ENCODE peak calls at places on chromosomes 7 and 10, in seven cellular contexts. One of them, this sample, is unnamed.

GRCh38 chr7:115356139-115356746 is 434.3 kb downstream of the MDFIC start:
- DNase-seq in breast epithelium: no peak
- DNase-seq in AG04450: no peak
- DNase-seq in cardiac fibroblast: peak
- DNase-seq in A673: peak
- DNase-seq in choroid plexus epithelial cell: peak
- DNase-seq in H9: no peak
- DNase-seq in this sample: no peak

GRCh38 chr10:116720241-116721047 is 21.9 kb downstream of the HSPA12A start:
- DNase-seq in breast epithelium: no peak
- DNase-seq in cardiac fibroblast: no peak
- DNase-seq in A673: no peak
- DNase-seq in choroid plexus epithelial cell: no peak
- DNase-seq in AG04450: no peak
- DNase-seq in H9: no peak
- DNase-seq in this sample: no peak

GRCh38 chr7:148941598-148942280 is 57.6 kb upstream of the EZH2 start:
- DNase-seq in AG04450: peak
- DNase-seq in cardiac fibroblast: peak
- DNase-seq in A673: peak
- DNase-seq in choroid plexus epithelial cell: peak
- DNase-seq in breast epithelium: peak
- DNase-seq in H9: peak
- DNase-seq in this sample: no peak

GRCh38 chr10:51000164-51000563 is 74.1 kb upstream of the PRKG1 start:
- DNase-seq in breast epithelium: no peak
- DNase-seq in AG04450: peak
- DNase-seq in choroid plexus epithelial cell: peak
- DNase-seq in H9: no peak
- DNase-seq in cardiac fibroblast: peak
- DNase-seq in A673: peak
- DNase-seq in this sample: no peak

GRCh38 chr7:151780626-151781025 is 96.3 kb downstream of the PRKAG2 start:
- DNase-seq in choroid plexus epithelial cell: no peak
- DNase-seq in AG04450: no peak
- DNase-seq in breast epithelium: no peak
- DNase-seq in A673: no peak
- DNase-seq in H9: no peak
- DNase-seq in cardiac fibroblast: no peak
- DNase-seq in this sample: no peak

GRCh38 chr10:124586142-124586541 is 124.5 kb downstream of the LHPP start:
- DNase-seq in cardiac fibroblast: no peak
- DNase-seq in breast epithelium: no peak
- DNase-seq in A673: no peak
- DNase-seq in AG04450: no peak
- DNase-seq in choroid plexus epithelial cell: no peak
- DNase-seq in H9: no peak
- DNase-seq in this sample: no peak

GRCh38 chr7:120259382-120259781 is 13.6 kb upstream of the KCND2 start:
- DNase-seq in A673: no peak
- DNase-seq in H9: no peak
- DNase-seq in cardiac fibroblast: peak
- DNase-seq in breast epithelium: no peak
- DNase-seq in choroid plexus epithelial cell: peak
- DNase-seq in AG04450: no peak
- DNase-seq in this sample: no peak

GRCh38 chr10:33271969-33272583 is 62.4 kb downstream of the NRP1 start:
- DNase-seq in breast epithelium: no peak
- DNase-seq in choroid plexus epithelial cell: no peak
- DNase-seq in H9: no peak
- DNase-seq in cardiac fibroblast: no peak
- DNase-seq in A673: peak
- DNase-seq in AG04450: no peak
- DNase-seq in this sample: no peak

GRCh38 chr7:130970196-130970595 is 236.2 kb upstream of the KLF14 start:
- DNase-seq in H9: no peak
- DNase-seq in breast epithelium: no peak
- DNase-seq in choroid plexus epithelial cell: no peak
- DNase-seq in AG04450: no peak
- DNase-seq in A673: no peak
- DNase-seq in cardiac fibroblast: no peak
- DNase-seq in this sample: no peak

GRCh38 chr7:21960922-21961321 is 15.2 kb upstream of the CDCA7L start:
- DNase-seq in cardiac fibroblast: peak
- DNase-seq in breast epithelium: no peak
- DNase-seq in AG04450: no peak
- DNase-seq in H9: no peak
- DNase-seq in A673: no peak
- DNase-seq in choroid plexus epithelial cell: peak
- DNase-seq in this sample: no peak

GRCh38 chr7:29564455-29565185 is 985 bp downstream of the PRR15 start:
- DNase-seq in cardiac fibroblast: peak
- DNase-seq in A673: peak
- DNase-seq in breast epithelium: peak
- DNase-seq in H9: peak
- DNase-seq in choroid plexus epithelial cell: peak
- DNase-seq in AG04450: no peak
- DNase-seq in this sample: peak

GRCh38 chr10:71270301-71270777 is 48.7 kb upstream of the SLC29A3 start:
- DNase-seq in AG04450: no peak
- DNase-seq in choroid plexus epithelial cell: peak
- DNase-seq in breast epithelium: no peak
- DNase-seq in H9: peak
- DNase-seq in A673: peak
- DNase-seq in cardiac fibroblast: peak
- DNase-seq in this sample: peak

GRCh38 chr7:123797673-123798526 is 47.1 kb upstream of the HYAL4 start:
- DNase-seq in cardiac fibroblast: peak
- DNase-seq in H9: no peak
- DNase-seq in breast epithelium: no peak
- DNase-seq in A673: peak
- DNase-seq in AG04450: peak
- DNase-seq in choroid plexus epithelial cell: peak
- DNase-seq in this sample: no peak

GRCh38 chr10:89466599-89467035 is 52.2 kb downstream of the IFIT5 start:
- DNase-seq in choroid plexus epithelial cell: peak
- DNase-seq in H9: no peak
- DNase-seq in A673: peak
- DNase-seq in breast epithelium: no peak
- DNase-seq in AG04450: no peak
- DNase-seq in cardiac fibroblast: peak
- DNase-seq in this sample: no peak

GRCh38 chr10:122487231-122487765 is 25.9 kb downstream of the HTRA1 start:
- DNase-seq in cardiac fibroblast: no peak
- DNase-seq in breast epithelium: no peak
- DNase-seq in AG04450: no peak
- DNase-seq in A673: peak
- DNase-seq in choroid plexus epithelial cell: peak
- DNase-seq in H9: no peak
- DNase-seq in this sample: no peak

GRCh38 chr10:122481296-122482056 is 20.1 kb downstream of the HTRA1 start:
- DNase-seq in breast epithelium: no peak
- DNase-seq in H9: no peak
- DNase-seq in cardiac fibroblast: no peak
- DNase-seq in choroid plexus epithelial cell: no peak
- DNase-seq in A673: no peak
- DNase-seq in AG04450: no peak
- DNase-seq in this sample: no peak

GRCh38 chr10:122486396-122487080 is 25.2 kb downstream of the HTRA1 start:
- DNase-seq in choroid plexus epithelial cell: peak
- DNase-seq in cardiac fibroblast: no peak
- DNase-seq in AG04450: no peak
- DNase-seq in H9: no peak
- DNase-seq in A673: no peak
- DNase-seq in breast epithelium: no peak
- DNase-seq in this sample: no peak

GRCh38 chr10:122485670-122486069 is 24.3 kb downstream of the HTRA1 start:
- DNase-seq in AG04450: no peak
- DNase-seq in cardiac fibroblast: peak
- DNase-seq in H9: no peak
- DNase-seq in breast epithelium: no peak
- DNase-seq in choroid plexus epithelial cell: peak
- DNase-seq in A673: no peak
- DNase-seq in this sample: no peak

DNA sequence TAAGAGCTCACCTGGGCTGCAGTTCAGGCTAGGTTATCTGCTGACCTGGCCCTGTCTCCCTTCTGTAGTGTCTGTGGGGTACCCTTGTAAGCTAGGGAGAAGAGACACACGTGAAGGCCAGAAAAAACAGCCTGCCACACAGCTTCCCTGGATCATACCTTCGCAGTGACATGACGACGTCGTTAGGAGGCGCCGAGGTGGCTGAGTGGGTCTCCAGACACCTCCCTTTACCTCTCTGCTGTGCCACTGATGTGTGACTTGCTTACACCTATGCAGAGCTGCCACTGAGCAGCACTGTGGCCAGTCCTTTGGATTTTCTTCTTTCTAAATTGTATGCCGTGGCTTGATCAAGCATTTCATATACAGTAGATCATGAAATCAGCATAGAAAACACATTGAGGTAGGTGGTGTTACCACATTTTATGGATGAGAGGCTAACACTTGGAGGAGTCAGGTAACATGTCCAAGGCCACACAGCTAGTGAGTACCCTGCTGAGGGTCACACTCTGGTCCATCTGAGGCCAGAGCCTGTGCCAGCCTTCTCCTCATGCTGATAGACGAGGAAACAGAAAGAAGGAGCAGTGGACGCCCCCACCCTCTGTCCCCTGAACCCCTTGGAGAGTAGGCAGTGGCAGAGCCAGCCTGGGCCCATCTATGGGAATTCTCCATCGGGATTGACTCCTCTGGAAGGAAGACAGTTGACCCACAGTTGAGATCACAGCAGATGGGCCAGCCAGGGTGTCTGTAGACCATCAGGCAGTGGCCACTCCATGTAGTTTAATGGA is 23.1 kb downstream of the HTRA1 start:
- DNase-seq in breast epithelium: no peak
- DNase-seq in A673: no peak
- DNase-seq in H9: no peak
- DNase-seq in choroid plexus epithelial cell: no peak
- DNase-seq in AG04450: no peak
- DNase-seq in cardiac fibroblast: no peak
- DNase-seq in this sample: no peak
- TF ChIP-seq CTCF in breast epithelium: no peak
- TF ChIP-seq CTCF in A673: no peak
- TF ChIP-seq CTCF in H9: peak
- TF ChIP-seq CTCF in choroid plexus epithelial cell: no peak
- TF ChIP-seq CTCF in AG04450: no peak
- TF ChIP-seq CTCF in cardiac fibroblast: no peak
- TF ChIP-seq CTCF in this sample: no peak

DNA sequence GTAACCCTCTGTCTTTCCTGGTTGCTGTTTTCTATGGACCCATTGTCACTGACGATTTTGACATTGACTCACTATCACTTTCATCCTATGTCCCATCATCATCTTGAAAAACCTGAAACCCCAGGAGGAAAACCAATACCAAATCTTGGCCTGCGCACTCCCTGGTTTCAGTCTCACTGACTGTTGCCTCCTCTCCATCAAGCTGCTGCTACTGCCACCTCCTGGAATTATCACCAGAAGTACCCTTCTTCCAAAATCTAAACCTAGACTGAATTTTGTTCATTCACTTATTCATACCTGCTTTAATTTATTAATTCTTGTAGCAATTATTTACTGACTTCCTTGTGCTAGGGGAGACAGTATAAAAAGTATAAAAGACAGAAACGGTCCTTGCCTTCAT is 44.5 kb upstream of the ACBD5 start:
- DNase-seq in choroid plexus epithelial cell: peak
- DNase-seq in AG04450: no peak
- DNase-seq in cardiac fibroblast: peak
- DNase-seq in breast epithelium: no peak
- DNase-seq in H9: peak
- DNase-seq in A673: peak
- DNase-seq in this sample: no peak
- TF ChIP-seq CTCF in choroid plexus epithelial cell: peak
- TF ChIP-seq CTCF in AG04450: peak
- TF ChIP-seq CTCF in cardiac fibroblast: no peak
- TF ChIP-seq CTCF in breast epithelium: no peak
- TF ChIP-seq CTCF in H9: peak
- TF ChIP-seq CTCF in A673: peak
- TF ChIP-seq CTCF in this sample: peak

DNA sequence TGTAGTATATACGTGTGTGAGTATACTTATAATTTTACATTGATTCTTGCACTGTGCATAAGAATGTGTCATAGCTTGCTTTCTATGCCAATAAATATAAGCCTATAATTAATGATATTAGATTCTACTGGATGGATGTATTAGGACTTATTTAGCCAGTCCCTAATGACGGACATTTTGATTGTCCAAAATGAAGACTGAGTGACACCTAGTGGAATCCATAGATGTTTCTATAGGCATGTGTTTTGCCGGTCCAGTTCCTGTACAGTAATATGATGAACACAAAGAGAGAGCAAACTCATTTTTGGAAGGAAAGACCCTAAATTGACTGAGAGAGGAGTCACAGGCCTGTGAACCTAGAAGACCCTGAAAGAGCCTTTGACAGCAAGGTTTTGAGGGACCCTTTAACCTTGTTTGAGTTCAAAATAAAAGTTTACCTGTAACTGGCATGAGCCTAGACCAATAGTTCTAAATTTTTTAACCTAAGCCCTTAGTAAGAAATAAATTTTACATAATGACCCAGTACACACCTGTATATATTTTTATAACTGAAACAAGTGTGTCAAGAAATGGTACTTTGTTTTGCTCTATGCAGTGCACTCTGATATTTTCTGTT is 42.4 kb upstream of the AGBL3 start:
- DNase-seq in H9: no peak
- DNase-seq in AG04450: no peak
- DNase-seq in choroid plexus epithelial cell: peak
- DNase-seq in breast epithelium: no peak
- DNase-seq in A673: peak
- DNase-seq in cardiac fibroblast: peak
- DNase-seq in this sample: no peak
- TF ChIP-seq CTCF in H9: peak
- TF ChIP-seq CTCF in AG04450: no peak
- TF ChIP-seq CTCF in choroid plexus epithelial cell: peak
- TF ChIP-seq CTCF in breast epithelium: no peak
- TF ChIP-seq CTCF in A673: peak
- TF ChIP-seq CTCF in cardiac fibroblast: peak
- TF ChIP-seq CTCF in this sample: peak

DNA sequence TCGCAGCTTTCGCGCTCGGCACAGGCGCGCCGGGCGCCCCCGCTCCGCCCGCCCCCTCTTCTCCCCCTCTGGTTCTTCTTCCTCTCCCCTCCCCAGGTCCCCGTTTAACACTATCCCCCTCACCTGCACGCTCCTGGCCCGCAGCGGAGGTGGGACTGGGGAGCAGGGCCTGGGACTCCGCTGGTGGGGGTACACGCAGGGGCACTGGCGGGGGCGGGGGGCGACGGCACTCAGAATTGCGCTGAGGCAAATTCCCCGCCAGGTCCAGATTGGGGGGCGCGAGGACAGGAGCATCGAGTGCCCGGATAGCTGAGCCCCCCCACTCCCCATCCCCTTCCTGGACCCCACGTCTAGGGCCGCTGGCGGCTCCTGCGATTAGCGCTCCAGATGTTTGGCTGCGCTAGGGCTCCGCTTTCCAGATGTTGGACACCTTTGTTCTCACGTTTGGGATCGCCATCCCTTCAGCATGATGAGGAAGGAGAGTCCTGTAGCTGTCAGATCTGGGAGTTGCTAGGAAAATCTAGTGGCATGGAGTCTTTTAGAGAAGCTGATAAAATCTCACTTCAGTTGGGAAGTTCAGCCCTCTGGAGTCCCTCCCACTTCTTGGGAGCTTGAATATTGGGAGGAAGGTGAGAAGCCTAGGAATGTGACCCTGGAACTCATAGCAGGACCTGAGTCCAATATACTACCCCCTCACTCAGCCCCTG is 31.4 kb upstream of the PAX2 start:
- DNase-seq in AG04450: no peak
- DNase-seq in A673: no peak
- DNase-seq in cardiac fibroblast: no peak
- DNase-seq in choroid plexus epithelial cell: no peak
- DNase-seq in H9: no peak
- DNase-seq in breast epithelium: no peak
- DNase-seq in this sample: no peak
- TF ChIP-seq CTCF in AG04450: no peak
- TF ChIP-seq CTCF in A673: no peak
- TF ChIP-seq CTCF in cardiac fibroblast: no peak
- TF ChIP-seq CTCF in choroid plexus epithelial cell: no peak
- TF ChIP-seq CTCF in H9: no peak
- TF ChIP-seq CTCF in breast epithelium: no peak
- TF ChIP-seq CTCF in this sample: no peak

This sample was measured in D721Med.